ENCODE peak calls at places on chromosomes 4 and X, in eight cellular contexts. One of them, this sample, is unnamed.

GRCh38 chr4:143359794-143360193 is 23.1 kb downstream of the GAB1 start:
- DNase-seq in suprapubic skin: no peak
- DNase-seq in uterus: no peak
- DNase-seq in epithelial cell of esophagus: peak
- DNase-seq in lower lobe of right lung: no peak
- DNase-seq in astrocyte: no peak
- DNase-seq in right cardiac atrium: no peak
- DNase-seq in foreskin fibroblast: peak
- DNase-seq in this sample: no peak

GRCh38 chr4:170391066-170391754 is 301.5 kb upstream of the AADAT start:
- DNase-seq in uterus: no peak
- DNase-seq in right cardiac atrium: no peak
- DNase-seq in epithelial cell of esophagus: peak
- DNase-seq in suprapubic skin: no peak
- DNase-seq in lower lobe of right lung: no peak
- DNase-seq in astrocyte: peak
- DNase-seq in foreskin fibroblast: peak
- DNase-seq in this sample: no peak

GRCh38 chr4:187656953-187657352 is 338.6 kb upstream of the ZFP42 start:
- DNase-seq in uterus: no peak
- DNase-seq in astrocyte: peak
- DNase-seq in right cardiac atrium: no peak
- DNase-seq in lower lobe of right lung: no peak
- DNase-seq in suprapubic skin: no peak
- DNase-seq in foreskin fibroblast: no peak
- DNase-seq in epithelial cell of esophagus: no peak
- DNase-seq in this sample: no peak

GRCh38 chrX:37302569-37302968 is 46.6 kb upstream of the PRRG1 start:
- DNase-seq in suprapubic skin: no peak
- DNase-seq in epithelial cell of esophagus: peak
- DNase-seq in astrocyte: no peak
- DNase-seq in foreskin fibroblast: peak
- DNase-seq in uterus: no peak
- DNase-seq in right cardiac atrium: no peak
- DNase-seq in lower lobe of right lung: no peak
- DNase-seq in this sample: no peak

GRCh38 chr4:677431-678293 is 3.3 kb downstream of the MYL5 start:
- DNase-seq in right cardiac atrium: no peak
- DNase-seq in suprapubic skin: peak
- DNase-seq in astrocyte: no peak
- DNase-seq in lower lobe of right lung: peak
- DNase-seq in uterus: no peak
- DNase-seq in epithelial cell of esophagus: peak
- DNase-seq in foreskin fibroblast: peak
- DNase-seq in this sample: no peak

GRCh38 chrX:103628386-103629290 is at the start of gene TCEAL1:
- DNase-seq in foreskin fibroblast: peak
- DNase-seq in uterus: peak
- DNase-seq in astrocyte: peak
- DNase-seq in lower lobe of right lung: peak
- DNase-seq in suprapubic skin: peak
- DNase-seq in epithelial cell of esophagus: peak
- DNase-seq in right cardiac atrium: peak
- DNase-seq in this sample: no peak

GRCh38 chr4:112523764-112524505 is 8.0 kb upstream of the NEUROG2 start:
- DNase-seq in suprapubic skin: no peak
- DNase-seq in epithelial cell of esophagus: peak
- DNase-seq in uterus: no peak
- DNase-seq in astrocyte: no peak
- DNase-seq in foreskin fibroblast: peak
- DNase-seq in lower lobe of right lung: peak
- DNase-seq in right cardiac atrium: peak
- DNase-seq in this sample: peak

GRCh38 chr4:140755811-140756291 is 334 bp downstream of the TBC1D9 start:
- DNase-seq in lower lobe of right lung: peak
- DNase-seq in foreskin fibroblast: peak
- DNase-seq in suprapubic skin: no peak
- DNase-seq in astrocyte: peak
- DNase-seq in uterus: peak
- DNase-seq in epithelial cell of esophagus: peak
- DNase-seq in right cardiac atrium: peak
- DNase-seq in this sample: no peak

GRCh38 chr4:654871-655734 is 19.0 kb downstream of the ATP5ME start:
- DNase-seq in foreskin fibroblast: no peak
- DNase-seq in astrocyte: no peak
- DNase-seq in lower lobe of right lung: peak
- DNase-seq in right cardiac atrium: no peak
- DNase-seq in epithelial cell of esophagus: no peak
- DNase-seq in suprapubic skin: no peak
- DNase-seq in uterus: no peak
- DNase-seq in this sample: no peak

GRCh38 chr4:137312257-137312656 is 220.0 kb downstream of the PCDH18 start:
- DNase-seq in astrocyte: peak
- DNase-seq in epithelial cell of esophagus: peak
- DNase-seq in foreskin fibroblast: peak
- DNase-seq in lower lobe of right lung: no peak
- DNase-seq in suprapubic skin: no peak
- DNase-seq in right cardiac atrium: no peak
- DNase-seq in uterus: no peak
- DNase-seq in this sample: no peak

GRCh38 chr4:180571516-180571915 is 1671.7 kb upstream of the TENM3 start:
- DNase-seq in uterus: no peak
- DNase-seq in epithelial cell of esophagus: no peak
- DNase-seq in foreskin fibroblast: no peak
- DNase-seq in suprapubic skin: no peak
- DNase-seq in astrocyte: no peak
- DNase-seq in lower lobe of right lung: no peak
- DNase-seq in right cardiac atrium: no peak
- DNase-seq in this sample: no peak

GRCh38 chr4:53981573-53981972 is 82.8 kb downstream of the CHIC2 start:
- DNase-seq in right cardiac atrium: no peak
- DNase-seq in epithelial cell of esophagus: no peak
- DNase-seq in suprapubic skin: no peak
- DNase-seq in uterus: no peak
- DNase-seq in lower lobe of right lung: no peak
- DNase-seq in astrocyte: no peak
- DNase-seq in foreskin fibroblast: peak
- DNase-seq in this sample: no peak

GRCh38 chrX:103586659-103587058 is 1.3 kb downstream of the TCEAL4 start:
- DNase-seq in suprapubic skin: no peak
- DNase-seq in epithelial cell of esophagus: no peak
- DNase-seq in right cardiac atrium: no peak
- DNase-seq in foreskin fibroblast: no peak
- DNase-seq in lower lobe of right lung: no peak
- DNase-seq in astrocyte: no peak
- DNase-seq in uterus: no peak
- DNase-seq in this sample: no peak

GRCh38 chr4:181261279-181261678 is 981.9 kb upstream of the TENM3 start:
- DNase-seq in uterus: no peak
- DNase-seq in right cardiac atrium: no peak
- DNase-seq in foreskin fibroblast: no peak
- DNase-seq in lower lobe of right lung: no peak
- DNase-seq in suprapubic skin: no peak
- DNase-seq in epithelial cell of esophagus: peak
- DNase-seq in astrocyte: peak
- DNase-seq in this sample: no peak

GRCh38 chrX:136417806-136418205 is 69.9 kb upstream of the BRS3 start:
- DNase-seq in right cardiac atrium: no peak
- DNase-seq in epithelial cell of esophagus: no peak
- DNase-seq in uterus: no peak
- DNase-seq in foreskin fibroblast: no peak
- DNase-seq in lower lobe of right lung: no peak
- DNase-seq in suprapubic skin: no peak
- DNase-seq in astrocyte: no peak
- DNase-seq in this sample: no peak

GRCh38 chr4:113471141-113471860 is 290.2 kb downstream of the CAMK2D start:
- DNase-seq in astrocyte: peak
- DNase-seq in uterus: peak
- DNase-seq in foreskin fibroblast: peak
- DNase-seq in suprapubic skin: no peak
- DNase-seq in right cardiac atrium: no peak
- DNase-seq in epithelial cell of esophagus: no peak
- DNase-seq in lower lobe of right lung: no peak
- DNase-seq in this sample: no peak

GRCh38 chrX:2373615-2374014 is 127.2 kb downstream of the DHRSX start:
- DNase-seq in suprapubic skin: no peak
- DNase-seq in uterus: no peak
- DNase-seq in lower lobe of right lung: no peak
- DNase-seq in foreskin fibroblast: no peak
- DNase-seq in epithelial cell of esophagus: no peak
- DNase-seq in astrocyte: no peak
- DNase-seq in right cardiac atrium: no peak
- DNase-seq in this sample: no peak

GRCh38 chrX:18146954-18147353 is 73.7 kb downstream of the BEND2 start:
- DNase-seq in right cardiac atrium: no peak
- DNase-seq in astrocyte: peak
- DNase-seq in lower lobe of right lung: no peak
- DNase-seq in foreskin fibroblast: peak
- DNase-seq in uterus: no peak
- DNase-seq in suprapubic skin: no peak
- DNase-seq in epithelial cell of esophagus: peak
- DNase-seq in this sample: no peak

GRCh38 chrX:33339219-33339618 is 127.9 kb upstream of the DMD start:
- DNase-seq in lower lobe of right lung: no peak
- DNase-seq in right cardiac atrium: no peak
- DNase-seq in epithelial cell of esophagus: peak
- DNase-seq in uterus: no peak
- DNase-seq in astrocyte: no peak
- DNase-seq in suprapubic skin: no peak
- DNase-seq in foreskin fibroblast: no peak
- DNase-seq in this sample: no peak

GRCh38 chrX:85963736-85964135 is 83.6 kb downstream of the CHM start:
- DNase-seq in suprapubic skin: no peak
- DNase-seq in uterus: no peak
- DNase-seq in foreskin fibroblast: peak
- DNase-seq in epithelial cell of esophagus: peak
- DNase-seq in astrocyte: peak
- DNase-seq in lower lobe of right lung: no peak
- DNase-seq in right cardiac atrium: no peak
- DNase-seq in this sample: no peak

GRCh38 chr4:25862411-25863346 is at the start of gene SEL1L3:
- DNase-seq in astrocyte: no peak
- DNase-seq in foreskin fibroblast: no peak
- DNase-seq in lower lobe of right lung: peak
- DNase-seq in epithelial cell of esophagus: peak
- DNase-seq in suprapubic skin: no peak
- DNase-seq in right cardiac atrium: peak
- DNase-seq in uterus: peak
- DNase-seq in this sample: no peak
- H3K4me3 ChIP-seq in astrocyte: peak
- H3K4me3 ChIP-seq in foreskin fibroblast: peak
- H3K4me3 ChIP-seq in lower lobe of right lung: peak
- H3K4me3 ChIP-seq in epithelial cell of esophagus: peak
- H3K4me3 ChIP-seq in suprapubic skin: peak
- H3K4me3 ChIP-seq in right cardiac atrium: peak
- H3K4me3 ChIP-seq in uterus: peak
- H3K4me3 ChIP-seq in this sample: peak

GRCh38 chrX:53116101-53116500 is 22.2 kb downstream of the KANTR start:
- DNase-seq in epithelial cell of esophagus: peak
- DNase-seq in lower lobe of right lung: no peak
- DNase-seq in suprapubic skin: no peak
- DNase-seq in astrocyte: peak
- DNase-seq in right cardiac atrium: no peak
- DNase-seq in foreskin fibroblast: peak
- DNase-seq in uterus: no peak
- DNase-seq in this sample: no peak
- H3K4me3 ChIP-seq in epithelial cell of esophagus: no peak
- H3K4me3 ChIP-seq in lower lobe of right lung: no peak
- H3K4me3 ChIP-seq in suprapubic skin: peak
- H3K4me3 ChIP-seq in astrocyte: peak
- H3K4me3 ChIP-seq in right cardiac atrium: no peak
- H3K4me3 ChIP-seq in foreskin fibroblast: peak
- H3K4me3 ChIP-seq in uterus: no peak
- H3K4me3 ChIP-seq in this sample: no peak

GRCh38 chrX:40844476-40844875 is 109.1 kb upstream of the MED14 start:
- DNase-seq in foreskin fibroblast: no peak
- DNase-seq in lower lobe of right lung: no peak
- DNase-seq in epithelial cell of esophagus: no peak
- DNase-seq in suprapubic skin: no peak
- DNase-seq in astrocyte: peak
- DNase-seq in right cardiac atrium: no peak
- DNase-seq in uterus: no peak
- DNase-seq in this sample: no peak

GRCh38 chrX:40843643-40844042 is 108.3 kb upstream of the MED14 start:
- DNase-seq in foreskin fibroblast: no peak
- DNase-seq in right cardiac atrium: no peak
- DNase-seq in lower lobe of right lung: no peak
- DNase-seq in suprapubic skin: no peak
- DNase-seq in astrocyte: no peak
- DNase-seq in uterus: no peak
- DNase-seq in epithelial cell of esophagus: peak
- DNase-seq in this sample: no peak

GRCh38 chrX:40849906-40850672 is 114.7 kb upstream of the MED14 start:
- DNase-seq in right cardiac atrium: no peak
- DNase-seq in suprapubic skin: no peak
- DNase-seq in astrocyte: peak
- DNase-seq in lower lobe of right lung: no peak
- DNase-seq in uterus: no peak
- DNase-seq in epithelial cell of esophagus: no peak
- DNase-seq in foreskin fibroblast: no peak
- DNase-seq in this sample: no peak

GRCh38 chrX:40845331-40845911 is 110.1 kb upstream of the MED14 start:
- DNase-seq in right cardiac atrium: peak
- DNase-seq in uterus: peak
- DNase-seq in astrocyte: peak
- DNase-seq in foreskin fibroblast: peak
- DNase-seq in suprapubic skin: no peak
- DNase-seq in epithelial cell of esophagus: peak
- DNase-seq in lower lobe of right lung: no peak
- DNase-seq in this sample: no peak
- H3K4me3 ChIP-seq in right cardiac atrium: no peak
- H3K4me3 ChIP-seq in uterus: no peak
- H3K4me3 ChIP-seq in astrocyte: peak
- H3K4me3 ChIP-seq in foreskin fibroblast: no peak
- H3K4me3 ChIP-seq in suprapubic skin: no peak
- H3K4me3 ChIP-seq in epithelial cell of esophagus: no peak
- H3K4me3 ChIP-seq in lower lobe of right lung: no peak
- H3K4me3 ChIP-seq in this sample: no peak

DNA sequence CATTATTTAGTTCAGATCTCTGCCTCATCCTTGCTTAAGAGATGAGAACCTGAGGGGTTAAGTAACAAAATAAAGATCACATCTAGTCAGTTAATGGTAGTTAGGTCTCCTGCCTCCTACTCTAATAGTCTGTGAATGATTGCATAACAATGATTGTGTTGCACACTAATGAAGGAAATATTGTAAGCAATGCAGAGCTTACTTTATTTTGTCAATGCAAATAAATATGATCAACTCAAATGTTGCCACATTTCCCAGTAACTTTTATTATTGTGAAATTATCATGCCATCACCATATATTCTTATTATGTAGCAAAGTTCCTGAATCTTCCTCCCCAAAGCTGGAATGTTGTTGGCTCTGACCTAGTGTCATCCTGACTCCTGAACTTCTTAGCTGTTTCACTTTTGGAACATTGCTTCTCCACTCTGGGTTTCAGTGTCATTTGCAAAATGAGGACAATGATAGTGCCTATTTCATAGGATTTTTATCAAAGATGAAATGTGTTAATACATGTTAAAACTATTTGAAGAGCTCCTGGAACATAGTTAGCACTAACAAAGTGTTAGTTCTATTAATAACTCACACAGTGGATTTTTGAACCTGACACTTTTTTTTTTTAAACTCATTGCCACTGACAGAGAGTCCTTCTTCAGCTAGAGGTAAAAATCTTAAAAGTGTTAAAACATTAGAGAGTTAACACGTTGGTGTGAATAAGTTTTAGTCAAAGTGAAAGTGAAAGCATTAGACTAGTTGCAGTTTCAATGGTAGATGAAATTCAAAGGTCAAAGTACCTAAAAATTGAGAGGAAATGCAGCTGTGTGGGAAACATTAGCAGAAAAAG is 17.2 kb upstream of the GABRA4 start:
- DNase-seq in astrocyte: no peak
- DNase-seq in lower lobe of right lung: no peak
- DNase-seq in suprapubic skin: no peak
- DNase-seq in right cardiac atrium: no peak
- DNase-seq in epithelial cell of esophagus: no peak
- DNase-seq in foreskin fibroblast: no peak
- DNase-seq in uterus: no peak
- DNase-seq in this sample: peak
- H3K4me3 ChIP-seq in astrocyte: no peak
- H3K4me3 ChIP-seq in lower lobe of right lung: no peak
- H3K4me3 ChIP-seq in suprapubic skin: no peak
- H3K4me3 ChIP-seq in right cardiac atrium: peak
- H3K4me3 ChIP-seq in epithelial cell of esophagus: no peak
- H3K4me3 ChIP-seq in foreskin fibroblast: no peak
- H3K4me3 ChIP-seq in uterus: no peak
- H3K4me3 ChIP-seq in this sample: no peak